ENCODE peak calls at places on chromosomes 5 and 9, in ten cellular contexts. One of them, this sample, is unnamed.

GRCh38 chr5:44695259-44695658 is 113.5 kb upstream of the MRPS30 start:
- DNase-seq in AG10803: no peak
- DNase-seq in heart left ventricle: no peak
- DNase-seq in OCI-LY7: no peak
- DNase-seq in A549: no peak
- DNase-seq in CD8-positive, alpha-beta T cell: no peak
- DNase-seq in activated CD8-positive, alpha-beta T cell treated with anti-CD3 and anti-CD28 coated beads for 36 hours: no peak
- DNase-seq in glutamatergic neuron: no peak
- DNase-seq in esophagus muscularis mucosa: no peak
- DNase-seq in progenitor cell of endocrine pancreas: no peak
- DNase-seq in this sample: no peak

GRCh38 chr5:55665065-55665464 is 47.1 kb downstream of the SLC38A9 start:
- DNase-seq in AG10803: no peak
- DNase-seq in heart left ventricle: no peak
- DNase-seq in OCI-LY7: no peak
- DNase-seq in A549: no peak
- DNase-seq in CD8-positive, alpha-beta T cell: no peak
- DNase-seq in activated CD8-positive, alpha-beta T cell treated with anti-CD3 and anti-CD28 coated beads for 36 hours: no peak
- DNase-seq in glutamatergic neuron: no peak
- DNase-seq in esophagus muscularis mucosa: no peak
- DNase-seq in progenitor cell of endocrine pancreas: no peak
- DNase-seq in this sample: no peak

GRCh38 chr5:435961-436640 is 6.9 kb upstream of the EXOC3 start:
- DNase-seq in AG10803: peak
- DNase-seq in heart left ventricle: peak
- DNase-seq in OCI-LY7: no peak
- DNase-seq in A549: peak
- DNase-seq in CD8-positive, alpha-beta T cell: no peak
- DNase-seq in activated CD8-positive, alpha-beta T cell treated with anti-CD3 and anti-CD28 coated beads for 36 hours: no peak
- DNase-seq in glutamatergic neuron: peak
- DNase-seq in esophagus muscularis mucosa: no peak
- DNase-seq in progenitor cell of endocrine pancreas: no peak
- DNase-seq in this sample: peak

GRCh38 chr9:130927995-130928900 is 10.8 kb downstream of the FIBCD1 start:
- DNase-seq in AG10803: no peak
- DNase-seq in heart left ventricle: peak
- DNase-seq in OCI-LY7: no peak
- DNase-seq in A549: peak
- DNase-seq in CD8-positive, alpha-beta T cell: no peak
- DNase-seq in activated CD8-positive, alpha-beta T cell treated with anti-CD3 and anti-CD28 coated beads for 36 hours: no peak
- DNase-seq in glutamatergic neuron: no peak
- DNase-seq in esophagus muscularis mucosa: no peak
- DNase-seq in progenitor cell of endocrine pancreas: no peak
- DNase-seq in this sample: peak

GRCh38 chr5:53923969-53924876 is 363.8 kb downstream of the NDUFS4 start:
- DNase-seq in AG10803: peak
- DNase-seq in heart left ventricle: no peak
- DNase-seq in OCI-LY7: no peak
- DNase-seq in A549: no peak
- DNase-seq in CD8-positive, alpha-beta T cell: no peak
- DNase-seq in activated CD8-positive, alpha-beta T cell treated with anti-CD3 and anti-CD28 coated beads for 36 hours: no peak
- DNase-seq in glutamatergic neuron: no peak
- DNase-seq in esophagus muscularis mucosa: no peak
- DNase-seq in progenitor cell of endocrine pancreas: no peak
- DNase-seq in this sample: no peak

GRCh38 chr9:75130621-75131020 is 42.3 kb downstream of the OSTF1 start:
- DNase-seq in AG10803: peak
- DNase-seq in heart left ventricle: no peak
- DNase-seq in OCI-LY7: no peak
- DNase-seq in A549: no peak
- DNase-seq in CD8-positive, alpha-beta T cell: no peak
- DNase-seq in activated CD8-positive, alpha-beta T cell treated with anti-CD3 and anti-CD28 coated beads for 36 hours: no peak
- DNase-seq in glutamatergic neuron: no peak
- DNase-seq in esophagus muscularis mucosa: no peak
- DNase-seq in progenitor cell of endocrine pancreas: no peak
- DNase-seq in this sample: no peak

GRCh38 chr9:34035656-34036055 is 13.0 kb downstream of the UBAP2 start:
- DNase-seq in AG10803: no peak
- DNase-seq in heart left ventricle: no peak
- DNase-seq in OCI-LY7: no peak
- DNase-seq in A549: no peak
- DNase-seq in CD8-positive, alpha-beta T cell: no peak
- DNase-seq in activated CD8-positive, alpha-beta T cell treated with anti-CD3 and anti-CD28 coated beads for 36 hours: no peak
- DNase-seq in glutamatergic neuron: no peak
- DNase-seq in esophagus muscularis mucosa: no peak
- DNase-seq in progenitor cell of endocrine pancreas: no peak
- DNase-seq in this sample: no peak

GRCh38 chr5:93576994-93577575 is 3.9 kb downstream of the NR2F1-AS1 start:
- DNase-seq in AG10803: no peak
- DNase-seq in heart left ventricle: no peak
- DNase-seq in OCI-LY7: no peak
- DNase-seq in A549: no peak
- DNase-seq in CD8-positive, alpha-beta T cell: no peak
- DNase-seq in activated CD8-positive, alpha-beta T cell treated with anti-CD3 and anti-CD28 coated beads for 36 hours: no peak
- DNase-seq in glutamatergic neuron: no peak
- DNase-seq in esophagus muscularis mucosa: no peak
- DNase-seq in progenitor cell of endocrine pancreas: no peak
- DNase-seq in this sample: no peak

GRCh38 chr9:87683751-87684626 is 41.9 kb upstream of the CTSL start:
- DNase-seq in AG10803: no peak
- DNase-seq in heart left ventricle: no peak
- DNase-seq in OCI-LY7: no peak
- DNase-seq in A549: no peak
- DNase-seq in CD8-positive, alpha-beta T cell: no peak
- DNase-seq in activated CD8-positive, alpha-beta T cell treated with anti-CD3 and anti-CD28 coated beads for 36 hours: no peak
- DNase-seq in glutamatergic neuron: no peak
- DNase-seq in esophagus muscularis mucosa: peak
- DNase-seq in progenitor cell of endocrine pancreas: no peak
- DNase-seq in this sample: no peak

DNA sequence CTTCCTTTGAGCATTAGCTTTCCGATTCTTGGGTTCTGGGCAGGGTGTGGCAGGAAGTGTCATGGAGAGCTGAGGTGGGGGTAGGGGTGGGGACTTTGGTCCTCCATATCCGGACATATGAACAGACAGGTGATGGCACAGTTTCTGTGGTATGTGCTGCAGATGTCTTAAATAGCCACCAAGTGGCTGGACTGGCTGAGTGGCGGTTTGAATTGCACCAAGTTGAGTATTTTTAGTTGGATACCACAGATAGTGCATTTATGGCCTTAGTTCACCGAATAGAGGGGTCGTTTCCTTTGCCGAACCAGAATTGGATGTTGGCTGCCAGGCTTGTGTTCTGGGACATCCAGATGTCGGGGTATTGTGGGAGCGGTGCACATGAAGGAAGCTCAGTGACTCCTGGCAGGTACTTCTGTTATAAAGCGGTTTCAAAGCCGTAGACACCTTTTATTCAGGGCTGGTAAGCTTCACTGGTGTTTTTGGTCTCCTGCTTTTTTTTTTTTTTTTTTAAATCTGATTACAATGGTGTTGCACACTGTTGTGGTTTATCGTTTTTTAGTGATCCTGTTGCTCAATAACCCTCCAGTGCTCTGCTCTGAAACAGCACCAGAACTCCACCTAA is 15.1 kb upstream of the TNFAIP8 start:
- DNase-seq in AG10803: no peak
- DNase-seq in heart left ventricle: no peak
- DNase-seq in OCI-LY7: peak
- DNase-seq in A549: no peak
- DNase-seq in CD8-positive, alpha-beta T cell: peak
- DNase-seq in activated CD8-positive, alpha-beta T cell treated with anti-CD3 and anti-CD28 coated beads for 36 hours: peak
- DNase-seq in glutamatergic neuron: no peak
- DNase-seq in esophagus muscularis mucosa: no peak
- DNase-seq in progenitor cell of endocrine pancreas: no peak
- DNase-seq in this sample: no peak
- TF ChIP-seq CTCF in AG10803: no peak
- TF ChIP-seq CTCF in heart left ventricle: no peak
- TF ChIP-seq CTCF in OCI-LY7: peak
- TF ChIP-seq CTCF in A549: no peak
- TF ChIP-seq CTCF in CD8-positive, alpha-beta T cell: no peak
- TF ChIP-seq CTCF in activated CD8-positive, alpha-beta T cell treated with anti-CD3 and anti-CD28 coated beads for 36 hours: no peak
- TF ChIP-seq CTCF in glutamatergic neuron: no peak
- TF ChIP-seq CTCF in esophagus muscularis mucosa: no peak
- TF ChIP-seq CTCF in progenitor cell of endocrine pancreas: no peak
- TF ChIP-seq CTCF in this sample: no peak

GRCh38 chr9:2066312-2067273 is 51.4 kb downstream of the SMARCA2 start:
- DNase-seq in AG10803: peak
- DNase-seq in heart left ventricle: no peak
- DNase-seq in OCI-LY7: peak
- DNase-seq in A549: no peak
- DNase-seq in CD8-positive, alpha-beta T cell: no peak
- DNase-seq in activated CD8-positive, alpha-beta T cell treated with anti-CD3 and anti-CD28 coated beads for 36 hours: no peak
- DNase-seq in glutamatergic neuron: no peak
- DNase-seq in esophagus muscularis mucosa: no peak
- DNase-seq in progenitor cell of endocrine pancreas: no peak
- DNase-seq in this sample: no peak
- TF ChIP-seq CTCF in AG10803: peak
- TF ChIP-seq CTCF in heart left ventricle: peak
- TF ChIP-seq CTCF in OCI-LY7: peak
- TF ChIP-seq CTCF in A549: peak
- TF ChIP-seq CTCF in CD8-positive, alpha-beta T cell: peak
- TF ChIP-seq CTCF in activated CD8-positive, alpha-beta T cell treated with anti-CD3 and anti-CD28 coated beads for 36 hours: peak
- TF ChIP-seq CTCF in glutamatergic neuron: no peak
- TF ChIP-seq CTCF in esophagus muscularis mucosa: peak
- TF ChIP-seq CTCF in progenitor cell of endocrine pancreas: no peak
- TF ChIP-seq CTCF in this sample: no peak

GRCh38 chr5:77232545-77232944 is 22.1 kb downstream of the PDE8B start:
- DNase-seq in AG10803: no peak
- DNase-seq in heart left ventricle: no peak
- DNase-seq in OCI-LY7: no peak
- DNase-seq in A549: no peak
- DNase-seq in CD8-positive, alpha-beta T cell: no peak
- DNase-seq in activated CD8-positive, alpha-beta T cell treated with anti-CD3 and anti-CD28 coated beads for 36 hours: no peak
- DNase-seq in glutamatergic neuron: no peak
- DNase-seq in esophagus muscularis mucosa: no peak
- DNase-seq in progenitor cell of endocrine pancreas: no peak
- DNase-seq in this sample: no peak

GRCh38 chr5:77229887-77230286 is 19.4 kb downstream of the PDE8B start:
- DNase-seq in AG10803: no peak
- DNase-seq in heart left ventricle: no peak
- DNase-seq in OCI-LY7: no peak
- DNase-seq in A549: no peak
- DNase-seq in CD8-positive, alpha-beta T cell: no peak
- DNase-seq in activated CD8-positive, alpha-beta T cell treated with anti-CD3 and anti-CD28 coated beads for 36 hours: no peak
- DNase-seq in glutamatergic neuron: no peak
- DNase-seq in esophagus muscularis mucosa: no peak
- DNase-seq in progenitor cell of endocrine pancreas: no peak
- DNase-seq in this sample: no peak

GRCh38 chr5:77231470-77232138 is 21.1 kb downstream of the PDE8B start:
- DNase-seq in AG10803: no peak
- DNase-seq in heart left ventricle: no peak
- DNase-seq in OCI-LY7: no peak
- DNase-seq in A549: no peak
- DNase-seq in CD8-positive, alpha-beta T cell: no peak
- DNase-seq in activated CD8-positive, alpha-beta T cell treated with anti-CD3 and anti-CD28 coated beads for 36 hours: no peak
- DNase-seq in glutamatergic neuron: no peak
- DNase-seq in esophagus muscularis mucosa: no peak
- DNase-seq in progenitor cell of endocrine pancreas: no peak
- DNase-seq in this sample: no peak

GRCh38 chr5:77232959-77233358 is 22.5 kb downstream of the PDE8B start:
- DNase-seq in AG10803: no peak
- DNase-seq in heart left ventricle: no peak
- DNase-seq in OCI-LY7: no peak
- DNase-seq in A549: no peak
- DNase-seq in CD8-positive, alpha-beta T cell: no peak
- DNase-seq in activated CD8-positive, alpha-beta T cell treated with anti-CD3 and anti-CD28 coated beads for 36 hours: no peak
- DNase-seq in glutamatergic neuron: no peak
- DNase-seq in esophagus muscularis mucosa: no peak
- DNase-seq in progenitor cell of endocrine pancreas: no peak
- DNase-seq in this sample: no peak

GRCh38 chr5:77230727-77231469 is 20.4 kb downstream of the PDE8B start:
- DNase-seq in AG10803: peak
- DNase-seq in heart left ventricle: no peak
- DNase-seq in OCI-LY7: peak
- DNase-seq in A549: no peak
- DNase-seq in CD8-positive, alpha-beta T cell: no peak
- DNase-seq in activated CD8-positive, alpha-beta T cell treated with anti-CD3 and anti-CD28 coated beads for 36 hours: no peak
- DNase-seq in glutamatergic neuron: no peak
- DNase-seq in esophagus muscularis mucosa: no peak
- DNase-seq in progenitor cell of endocrine pancreas: no peak
- DNase-seq in this sample: no peak
- TF ChIP-seq CTCF in AG10803: no peak
- TF ChIP-seq CTCF in heart left ventricle: no peak
- TF ChIP-seq CTCF in OCI-LY7: peak
- TF ChIP-seq CTCF in A549: peak
- TF ChIP-seq CTCF in CD8-positive, alpha-beta T cell: peak
- TF ChIP-seq CTCF in activated CD8-positive, alpha-beta T cell treated with anti-CD3 and anti-CD28 coated beads for 36 hours: peak
- TF ChIP-seq CTCF in glutamatergic neuron: peak
- TF ChIP-seq CTCF in esophagus muscularis mucosa: no peak
- TF ChIP-seq CTCF in progenitor cell of endocrine pancreas: no peak
- TF ChIP-seq CTCF in this sample: no peak

GRCh38 chr9:117354997-117355396 is 59.9 kb downstream of the ASTN2 start:
- DNase-seq in AG10803: no peak
- DNase-seq in heart left ventricle: no peak
- DNase-seq in OCI-LY7: no peak
- DNase-seq in A549: no peak
- DNase-seq in CD8-positive, alpha-beta T cell: no peak
- DNase-seq in activated CD8-positive, alpha-beta T cell treated with anti-CD3 and anti-CD28 coated beads for 36 hours: no peak
- DNase-seq in glutamatergic neuron: no peak
- DNase-seq in esophagus muscularis mucosa: no peak
- DNase-seq in progenitor cell of endocrine pancreas: no peak
- DNase-seq in this sample: no peak

GRCh38 chr9:117359910-117360309 is 54.9 kb downstream of the ASTN2 start:
- DNase-seq in AG10803: no peak
- DNase-seq in heart left ventricle: no peak
- DNase-seq in OCI-LY7: no peak
- DNase-seq in A549: no peak
- DNase-seq in CD8-positive, alpha-beta T cell: no peak
- DNase-seq in activated CD8-positive, alpha-beta T cell treated with anti-CD3 and anti-CD28 coated beads for 36 hours: no peak
- DNase-seq in glutamatergic neuron: no peak
- DNase-seq in esophagus muscularis mucosa: no peak
- DNase-seq in progenitor cell of endocrine pancreas: no peak
- DNase-seq in this sample: no peak

GRCh38 chr9:117355542-117355941 is 59.3 kb downstream of the ASTN2 start:
- DNase-seq in AG10803: no peak
- DNase-seq in heart left ventricle: no peak
- DNase-seq in OCI-LY7: no peak
- DNase-seq in A549: no peak
- DNase-seq in CD8-positive, alpha-beta T cell: no peak
- DNase-seq in activated CD8-positive, alpha-beta T cell treated with anti-CD3 and anti-CD28 coated beads for 36 hours: no peak
- DNase-seq in glutamatergic neuron: peak
- DNase-seq in esophagus muscularis mucosa: no peak
- DNase-seq in progenitor cell of endocrine pancreas: no peak
- DNase-seq in this sample: no peak

DNA sequence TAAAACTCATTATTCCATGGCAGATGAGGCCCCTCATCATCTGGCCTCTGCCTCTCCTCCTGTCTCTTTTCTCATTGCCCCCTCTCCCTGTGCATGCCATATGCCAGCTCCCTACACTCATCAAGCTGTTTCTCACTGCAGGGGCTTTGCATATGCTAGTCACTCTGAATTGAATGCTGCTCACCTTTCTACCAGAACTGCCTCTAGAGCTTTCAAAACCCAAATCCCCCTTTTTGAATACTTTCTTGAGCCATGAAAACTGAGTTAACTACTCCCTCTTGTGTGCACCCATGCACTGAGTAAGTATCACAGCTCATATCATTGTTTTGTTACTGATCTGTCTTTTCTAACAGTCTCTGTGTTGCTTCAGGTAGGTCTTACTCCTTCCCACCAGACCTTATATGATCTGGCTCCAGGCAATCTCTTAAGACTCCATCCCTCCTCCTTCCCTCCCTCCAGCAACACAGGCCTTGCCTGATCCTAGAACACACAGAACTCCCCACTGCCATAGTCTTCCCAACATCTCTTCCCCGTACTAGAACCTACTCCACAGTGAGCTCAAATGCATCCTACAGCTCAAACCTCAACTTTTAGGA is 60.5 kb downstream of the ASTN2 start:
- DNase-seq in AG10803: no peak
- DNase-seq in heart left ventricle: no peak
- DNase-seq in OCI-LY7: no peak
- DNase-seq in A549: no peak
- DNase-seq in CD8-positive, alpha-beta T cell: no peak
- DNase-seq in activated CD8-positive, alpha-beta T cell treated with anti-CD3 and anti-CD28 coated beads for 36 hours: no peak
- DNase-seq in glutamatergic neuron: no peak
- DNase-seq in esophagus muscularis mucosa: no peak
- DNase-seq in progenitor cell of endocrine pancreas: no peak
- DNase-seq in this sample: no peak
- TF ChIP-seq CTCF in AG10803: no peak
- TF ChIP-seq CTCF in heart left ventricle: no peak
- TF ChIP-seq CTCF in OCI-LY7: no peak
- TF ChIP-seq CTCF in A549: no peak
- TF ChIP-seq CTCF in CD8-positive, alpha-beta T cell: no peak
- TF ChIP-seq CTCF in activated CD8-positive, alpha-beta T cell treated with anti-CD3 and anti-CD28 coated beads for 36 hours: no peak
- TF ChIP-seq CTCF in glutamatergic neuron: no peak
- TF ChIP-seq CTCF in esophagus muscularis mucosa: no peak
- TF ChIP-seq CTCF in progenitor cell of endocrine pancreas: no peak
- TF ChIP-seq CTCF in this sample: no peak

This sample was measured in mesothelial cell of epicardium.